ENCODE peak calls at places on chromosome 3, in four cellular contexts. U is HepG2, E is K562, V is GM12878. G is an unnamed sample.

GRCh38 chr3:148992027-148992634 is 791 bp downstream of the GYG1 start:
- DNase-seq in V (no peak), U (peak), E (peak), G (peak)

GRCh38 chr3:169541528-169541927 is 122.0 kb downstream of the MECOM start:
- DNase-seq in V (no peak), E (no peak), U (no peak), G (no peak)

GRCh38 chr3:59180006-59180405 is 130.2 kb upstream of the CFAP20DC start:
- DNase-seq in E (no peak), U (no peak), V (no peak), G (no peak)

GRCh38 chr3:190860531-190860930 is 2.0 kb downstream of the GMNC start:
- DNase-seq in V (no peak), U (no peak), E (no peak), G (no peak)

GRCh38 chr3:184229424-184230080 is at the start of gene VWA5B2:
- DNase-seq in U (peak), E (peak), V (no peak), G (peak)

GRCh38 chr3:172270767-172271166 is 177.5 kb downstream of the GHSR start:
- DNase-seq in V (peak), U (no peak), E (no peak), G (no peak)

GRCh38 chr3:166367947-166368533 is 530.8 kb upstream of the BCHE start:
- DNase-seq in V (no peak), E (no peak), U (no peak), G (no peak)

GRCh38 chr3:138332472-138333073 is 2.9 kb upstream of the NME9 start:
- DNase-seq in V (no peak), E (peak), U (peak), G (peak)

GRCh38 chr3:27271890-27272289 is 97.3 kb downstream of the NEK10 start:
- DNase-seq in E (no peak), U (no peak), V (no peak), G (no peak)

GRCh38 chr3:145557405-145557804 is 603.6 kb downstream of the PLOD2 start:
- DNase-seq in U (no peak), V (no peak), E (no peak), G (peak)
- TF ChIP-seq POLR2AphosphoS2 in U (no peak), V (no peak), E (no peak), G (no peak)

GRCh38 chr3:61181874-61182273 is 69.4 kb downstream of the FHIT start:
- DNase-seq in V (peak), U (peak), E (no peak), G (peak)

GRCh38 chr3:61173685-61174084 is 77.6 kb downstream of the FHIT start:
- DNase-seq in U (peak), V (no peak), E (peak), G (no peak)

GRCh38 chr3:61182648-61183047 is 68.6 kb downstream of the FHIT start:
- DNase-seq in V (no peak), E (no peak), U (no peak), G (no peak)

GRCh38 chr3:61177450-61177849 is 73.8 kb downstream of the FHIT start:
- DNase-seq in U (no peak), V (no peak), E (no peak), G (no peak)

DNA sequence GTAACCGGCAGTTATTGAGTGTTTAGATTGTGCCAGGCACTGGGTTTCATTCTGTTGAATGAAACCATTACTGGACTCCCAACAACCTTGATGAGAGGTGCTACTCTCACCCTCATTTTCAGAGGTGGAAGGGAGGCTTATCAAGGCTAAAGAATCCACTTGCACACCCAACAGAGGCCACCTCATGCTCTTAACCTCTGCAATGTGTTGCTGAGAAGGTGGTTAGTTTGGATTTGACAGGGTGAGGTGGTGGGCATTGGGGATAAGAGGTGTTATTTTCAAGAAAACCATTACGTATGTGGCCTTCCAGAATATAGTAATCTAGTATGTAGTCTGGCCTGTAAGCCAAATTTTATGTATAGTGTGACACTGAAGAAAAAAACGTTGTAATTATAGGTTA is 73.1 kb downstream of the FHIT start:
- DNase-seq in E (no peak), V (no peak), U (no peak), G (no peak)
- TF ChIP-seq POLR2AphosphoS2 in E (no peak), V (no peak), U (no peak), G (no peak)

GRCh38 chr3:79872483-79872882 is 104.7 kb upstream of the ROBO1 start:
- DNase-seq in E (no peak), V (no peak), U (no peak), G (no peak)
- TF ChIP-seq POLR2AphosphoS2 in E (no peak), V (no peak), U (no peak), G (no peak)

GRCh38 chr3:72912532-72912931 is 24.7 kb downstream of the GXYLT2 start:
- DNase-seq in U (no peak), E (no peak), V (no peak), G (no peak)

GRCh38 chr3:72914383-72914782 is 26.5 kb downstream of the GXYLT2 start:
- DNase-seq in E (no peak), U (no peak), V (no peak), G (no peak)

GRCh38 chr3:72919520-72919919 is 31.7 kb downstream of the GXYLT2 start:
- DNase-seq in V (no peak), E (no peak), U (no peak), G (no peak)

GRCh38 chr3:72916249-72916648 is 28.4 kb downstream of the GXYLT2 start:
- DNase-seq in E (no peak), U (no peak), V (no peak), G (no peak)
- TF ChIP-seq POLR2AphosphoS2 in E (no peak), U (no peak), V (no peak), G (no peak)

GRCh38 chr3:151379083-151379734 is 5.3 kb downstream of the P2RY12 start:
- DNase-seq in V (no peak), U (peak), E (peak), G (peak)
- TF ChIP-seq POLR2AphosphoS2 in V (no peak), U (no peak), E (no peak), G (no peak)

GRCh38 chr3:35200056-35200455 is 439.3 kb upstream of the ARPP21 start:
- DNase-seq in V (no peak), U (no peak), E (no peak), G (no peak)

GRCh38 chr3:35198857-35199256 is 440.5 kb upstream of the ARPP21 start:
- DNase-seq in V (no peak), E (no peak), U (no peak), G (no peak)

DNA sequence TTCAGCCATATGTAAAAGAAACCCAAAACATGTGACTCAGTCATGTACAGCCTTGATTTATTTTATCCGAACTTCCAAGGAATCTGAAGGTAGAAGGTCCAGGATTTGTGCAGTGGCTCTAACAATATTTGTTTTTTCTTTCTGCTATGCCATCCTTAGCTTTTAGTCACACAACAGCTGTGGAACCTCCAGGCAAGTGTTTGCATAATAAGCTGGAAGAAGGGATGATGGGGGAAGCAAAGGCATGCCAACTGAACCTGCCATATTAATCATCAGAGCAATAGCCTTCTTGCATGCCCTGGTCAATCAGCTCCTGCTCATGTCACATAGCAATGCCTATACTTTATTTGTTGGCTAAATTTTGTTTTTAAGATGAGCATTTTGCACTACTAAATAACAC is 444.7 kb upstream of the ARPP21 start:
- DNase-seq in E (no peak), U (no peak), V (no peak), G (no peak)
- TF ChIP-seq POLR2AphosphoS2 in E (no peak), U (no peak), V (no peak), G (no peak)

G was measured in A549.